ENCODE peak calls at places on chromosomes 1 and 21, in seven cellular contexts. P is IMR-90, C is GM12891, Z is transverse colon, J is right lobe of liver, U is stomach, K is sigmoid colon. D is an unnamed sample.

GRCh38 chr1:228270032-228270431 is 62.2 kb downstream of the OBSCN start:
- DNase-seq in K (no peak), J (no peak), U (peak; percentile 15), C (no peak), Z (no peak), P (peak; percentile 81), D (no peak)

GRCh38 chr1:50417487-50417886 is 5.8 kb downstream of the DMRTA2 start:
- DNase-seq in P (no peak), Z (no peak), U (no peak), K (no peak), J (no peak), C (no peak), D (no peak)

GRCh38 chr21:8991088-8991907 is 1530.1 kb upstream of the TPTE start:
- DNase-seq in Z (no peak), U (no peak), C (no peak), J (no peak), P (no peak), K (peak; percentile 60), D (no peak)

GRCh38 chr1:33143698-33144097 is 38.1 kb downstream of the TRIM62 start:
- DNase-seq in C (no peak), J (no peak), U (no peak), Z (no peak), K (no peak), P (peak; percentile 95), D (peak; percentile 11)

GRCh38 chr1:29630756-29631155 is 394.4 kb downstream of the PTPRU start:
- DNase-seq in U (no peak), P (peak; percentile 8), K (no peak), Z (no peak), J (no peak), C (no peak), D (no peak)

GRCh38 chr21:39595465-39595864 is 17.3 kb upstream of the B3GALT5 start:
- DNase-seq in Z (no peak), J (no peak), K (no peak), C (no peak), U (no peak), P (no peak), D (no peak)

GRCh38 chr1:27787895-27788294 is 14.9 kb downstream of the STX12 start:
- DNase-seq in J (no peak), K (no peak), C (no peak), Z (no peak), U (no peak), P (peak; percentile 68), D (no peak)

GRCh38 chr1:221991221-221991620 is 249.3 kb upstream of the DUSP10 start:
- DNase-seq in U (no peak), C (no peak), K (no peak), P (peak; percentile 67), Z (no peak), J (no peak), D (no peak)

GRCh38 chr1:224939844-224940425 is 10.5 kb downstream of the DNAH14 start:
- DNase-seq in K (no peak), J (no peak), C (no peak), U (no peak), P (no peak), Z (no peak), D (no peak)

GRCh38 chr1:175269151-175269550 is 76.6 kb upstream of the KIAA0040 start:
- DNase-seq in K (no peak), P (no peak), Z (no peak), U (no peak), C (no peak), J (no peak), D (no peak)

GRCh38 chr1:109105881-109106280 is 8.0 kb upstream of the ELAPOR1 start:
- DNase-seq in C (no peak), Z (no peak), P (no peak), U (no peak), K (no peak), J (no peak), D (no peak)

GRCh38 chr1:109109906-109110305 is 4.0 kb upstream of the ELAPOR1 start:
- DNase-seq in Z (no peak), K (no peak), P (no peak), U (no peak), C (no peak), J (no peak), D (no peak)

GRCh38 chr1:109107785-109108184 is 6.1 kb upstream of the ELAPOR1 start:
- DNase-seq in K (no peak), C (no peak), P (no peak), J (no peak), Z (no peak), U (no peak), D (no peak)

GRCh38 chr1:109099871-109100757 is 9.6 kb downstream of the TMEM167B start:
- DNase-seq in K (peak; percentile 99), J (peak; percentile 96), U (peak; percentile 97), P (peak; percentile 97), Z (peak; percentile 97), C (peak; percentile 91), D (peak; percentile 99)

GRCh38 chr1:109104364-109105151 is 9.4 kb upstream of the ELAPOR1 start:
- DNase-seq in C (no peak), J (no peak), P (peak; percentile 11), K (no peak), Z (no peak), U (no peak), D (no peak)
- TF ChIP-seq POLR2A in C (no peak), J (no peak), P (no peak), K (no peak), Z (no peak), U (no peak), D (no peak)

GRCh38 chr1:63323866-63324778 is 1.8 kb downstream of the FOXD3 start:
- DNase-seq in J (no peak), U (no peak), Z (no peak), K (no peak), P (no peak), C (no peak), D (peak; percentile 9)

GRCh38 chr1:63322248-63322943 is at the start of gene FOXD3:
- DNase-seq in U (peak; percentile 71), P (peak; percentile 37), K (peak; percentile 85), C (no peak), J (peak; percentile 67), Z (peak; percentile 71), D (peak; percentile 74)

GRCh38 chr1:63324779-63325119 is 2.4 kb downstream of the FOXD3 start:
- DNase-seq in K (no peak), P (no peak), Z (no peak), J (no peak), U (no peak), C (no peak), D (no peak)

GRCh38 chr1:63321788-63322247 is 549 bp upstream of the FOXD3 start:
- DNase-seq in K (no peak), Z (no peak), U (no peak), P (no peak), J (no peak), C (no peak), D (no peak)

DNA sequence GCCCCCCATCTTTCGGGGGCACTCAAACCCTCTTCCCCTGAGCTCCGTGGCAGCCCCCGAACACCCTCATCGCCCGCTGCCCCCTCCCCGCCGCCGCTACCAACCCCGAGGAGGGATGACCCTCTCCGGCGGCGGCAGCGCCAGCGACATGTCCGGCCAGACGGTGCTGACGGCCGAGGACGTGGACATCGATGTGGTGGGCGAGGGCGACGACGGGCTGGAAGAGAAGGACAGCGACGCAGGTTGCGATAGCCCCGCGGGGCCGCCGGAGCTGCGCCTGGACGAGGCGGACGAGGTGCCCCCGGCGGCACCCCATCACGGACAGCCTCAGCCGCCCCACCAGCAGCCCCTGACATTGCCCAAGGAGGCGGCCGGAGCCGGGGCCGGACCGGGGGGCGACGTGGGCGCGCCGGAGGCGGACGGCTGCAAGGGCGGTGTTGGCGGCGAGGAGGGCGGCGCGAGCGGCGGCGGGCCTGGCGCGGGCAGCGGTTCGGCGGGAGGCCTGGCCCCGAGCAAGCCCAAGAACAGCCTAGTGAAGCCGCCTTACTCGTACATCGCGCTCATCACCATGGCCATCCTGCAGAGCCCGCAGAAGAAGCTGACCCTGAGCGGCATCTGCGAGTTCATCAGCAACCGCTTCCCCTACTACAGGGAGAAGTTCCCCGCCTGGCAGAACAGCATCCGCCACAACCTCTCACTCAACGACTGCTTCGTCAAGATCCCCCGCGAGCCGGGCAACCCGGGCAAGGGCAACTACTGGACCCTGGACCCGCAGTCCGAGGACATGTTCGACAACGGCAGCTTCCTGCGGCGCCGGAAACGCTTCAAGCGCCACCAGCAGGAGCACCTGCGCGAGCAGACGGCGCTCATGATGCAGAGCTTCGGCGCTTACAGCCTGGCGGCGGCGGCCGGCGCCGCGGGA is 838 bp downstream of the FOXD3 start:
- DNase-seq in U (no peak), Z (peak; percentile 31), K (peak; percentile 66), J (peak; percentile 46), C (no peak), P (no peak), D (peak; percentile 53)
- TF ChIP-seq POLR2A in U (no peak), Z (no peak), K (no peak), J (no peak), C (no peak), P (no peak), D (no peak)

GRCh38 chr1:146001734-146002133 is 5.4 kb upstream of the TXNIP start:
- DNase-seq in K (peak; percentile 59), Z (no peak), J (no peak), P (no peak), U (no peak), C (no peak), D (no peak)

GRCh38 chr1:146012703-146013565 is 8.6 kb downstream of the HJV start:
- DNase-seq in U (peak; percentile 39), Z (no peak), J (no peak), P (peak; percentile 86), K (peak; percentile 57), C (no peak), D (peak; percentile 86)

GRCh38 chr1:146007785-146008133 is 11.4 kb upstream of the TXNIP start:
- DNase-seq in K (peak; percentile 66), J (no peak), Z (no peak), P (no peak), U (no peak), C (no peak), D (no peak)

GRCh38 chr1:146010126-146010738 is 11.3 kb downstream of the HJV start:
- DNase-seq in Z (no peak), U (no peak), C (no peak), K (no peak), P (no peak), J (no peak), D (no peak)

DNA sequence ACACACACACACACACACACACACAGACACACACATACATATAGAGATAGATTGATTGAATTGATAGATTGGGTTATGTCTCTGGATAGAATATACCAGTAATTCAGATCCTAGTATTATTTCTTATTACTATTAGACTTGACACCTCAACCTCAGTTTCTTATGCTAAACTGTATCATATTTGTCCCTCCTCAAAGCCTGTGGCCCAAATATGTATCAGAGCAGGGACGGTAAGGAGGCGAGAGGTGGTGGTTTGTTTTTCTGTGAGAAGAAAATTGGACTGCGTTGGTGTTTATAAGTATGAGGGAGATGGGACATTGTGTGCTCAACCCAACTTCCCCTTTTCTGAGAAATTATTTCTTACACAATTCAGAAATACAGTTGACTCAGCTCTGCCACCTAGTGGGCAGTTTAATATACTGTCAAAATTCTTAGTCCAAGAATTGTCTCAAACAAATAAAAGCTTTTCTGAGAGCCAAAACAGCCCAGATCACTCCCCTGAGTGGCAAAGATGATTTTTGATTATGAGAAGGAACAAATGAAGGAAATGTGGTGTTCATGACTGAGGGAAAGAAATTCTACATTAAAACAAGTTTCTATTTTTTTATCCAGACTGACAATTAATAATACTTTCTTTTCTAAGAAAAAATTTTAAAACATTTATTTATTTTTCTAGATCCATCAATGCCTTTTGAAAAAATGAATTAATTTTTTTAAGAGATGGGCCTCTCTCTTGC is 10.8 kb upstream of the TXNIP start:
- DNase-seq in C (peak; percentile 52), Z (peak; percentile 74), U (peak; percentile 60), K (peak; percentile 87), P (peak; percentile 78), J (peak; percentile 63), D (peak; percentile 94)
- TF ChIP-seq POLR2A in C (no peak), Z (peak; percentile 76), U (no peak), K (peak; percentile 74), P (no peak), J (peak; percentile 89), D (peak; percentile 82)

GRCh38 chr1:22710688-22711024 is at the start of gene EPHB2:
- DNase-seq in J (peak; percentile 61), U (peak; percentile 27), Z (peak; percentile 62), K (no peak), C (peak; percentile 54), P (peak; percentile 39), D (no peak)
- TF ChIP-seq POLR2A in J (no peak), U (no peak), Z (no peak), K (no peak), C (no peak), P (peak; percentile 94), D (no peak)

D was measured in erythroblast.